ENCODE peak calls at places on chromosomes 6 and 20, in five cellular contexts. E is mesenchymal stem cell, J is IMR-90, N is neuronal stem cell, F is H1. R is an unnamed sample.

GRCh38 chr20:25059487-25059820 is 1.5 kb upstream of the ACSS1 start:
- DNase-seq in E (no peak), J (no peak), N (no peak), F (no peak), R (no peak)

GRCh38 chr6:144377586-144377985 is 92.5 kb downstream of the UTRN start:
- DNase-seq in E (peak; percentile 85), J (peak; percentile 86), N (no peak), F (no peak), R (no peak)

GRCh38 chr20:19974621-19975435 is 42.3 kb upstream of the NAA20 start:
- DNase-seq in E (peak; percentile 96), J (peak; percentile 97), N (no peak), F (no peak), R (no peak)

GRCh38 chr6:125957845-125958244 is 1.3 kb downstream of the HINT3 start:
- DNase-seq in E (peak; percentile 65), J (peak; percentile 65), N (no peak), F (no peak), R (no peak)

GRCh38 chr20:48740269-48740603 is 87.6 kb downstream of the PREX1 start:
- DNase-seq in E (no peak), J (no peak), N (no peak), F (no peak), R (no peak)

GRCh38 chr6:111576302-111576701 is 29.4 kb downstream of the TRAF3IP2 start:
- DNase-seq in E (no peak), J (peak; percentile 67), N (no peak), F (no peak), R (no peak)

GRCh38 chr20:50366270-50367103 is 143.7 kb upstream of the PTPN1 start:
- DNase-seq in E (peak; percentile 92), J (peak; percentile 75), N (no peak), F (no peak), R (no peak)

GRCh38 chr6:70676821-70677220 is 9.1 kb downstream of the SMAP1 start:
- DNase-seq in E (no peak), J (no peak), N (no peak), F (no peak), R (peak; percentile 57)

GRCh38 chr6:35302604-35303218 is 5.1 kb downstream of the DEF6 start:
- DNase-seq in E (peak; percentile 24), J (peak; percentile 9), N (no peak), F (no peak), R (peak; percentile 81)

GRCh38 chr6:79631800-79632172 is 657 bp downstream of the SH3BGRL2 start:
- DNase-seq in E (no peak), J (no peak), N (no peak), F (no peak), R (peak; percentile 22)
- H3K4me3 ChIP-seq in E (peak overlapping the region; percentile 89), J (peak overlapping the region; percentile 78), N (peak overlapping the region; percentile 72), F (peak overlapping the region; percentile 97), R (peak overlapping the region; percentile 79)

GRCh38 chr6:31179896-31180295 is 9.4 kb upstream of the POU5F1 start:
- DNase-seq in E (no peak), J (no peak), N (no peak), F (no peak), R (no peak)
- H3K9ac ChIP-seq in E (peak overlapping the region; percentile 77), J (no peak overlapping the region), N (no peak overlapping the region), F (no peak overlapping the region), R (no peak overlapping the region)

GRCh38 chr20:53608071-53608455 is 14.4 kb upstream of the ZNF217 start:
- DNase-seq in E (no peak), J (no peak), N (no peak), F (no peak), R (no peak)

GRCh38 chr20:53609501-53610445 is 16.1 kb upstream of the ZNF217 start:
- DNase-seq in E (peak; percentile 78), J (peak; percentile 63), N (no peak), F (no peak), R (peak; percentile 79)

GRCh38 chr20:53602661-53603060 is 9.0 kb upstream of the ZNF217 start:
- DNase-seq in E (no peak), J (no peak), N (no peak), F (no peak), R (no peak)

GRCh38 chr20:53608456-53609413 is 15.1 kb upstream of the ZNF217 start:
- DNase-seq in E (peak; percentile 73), J (no peak), N (no peak), F (no peak), R (peak; percentile 28)

DNA sequence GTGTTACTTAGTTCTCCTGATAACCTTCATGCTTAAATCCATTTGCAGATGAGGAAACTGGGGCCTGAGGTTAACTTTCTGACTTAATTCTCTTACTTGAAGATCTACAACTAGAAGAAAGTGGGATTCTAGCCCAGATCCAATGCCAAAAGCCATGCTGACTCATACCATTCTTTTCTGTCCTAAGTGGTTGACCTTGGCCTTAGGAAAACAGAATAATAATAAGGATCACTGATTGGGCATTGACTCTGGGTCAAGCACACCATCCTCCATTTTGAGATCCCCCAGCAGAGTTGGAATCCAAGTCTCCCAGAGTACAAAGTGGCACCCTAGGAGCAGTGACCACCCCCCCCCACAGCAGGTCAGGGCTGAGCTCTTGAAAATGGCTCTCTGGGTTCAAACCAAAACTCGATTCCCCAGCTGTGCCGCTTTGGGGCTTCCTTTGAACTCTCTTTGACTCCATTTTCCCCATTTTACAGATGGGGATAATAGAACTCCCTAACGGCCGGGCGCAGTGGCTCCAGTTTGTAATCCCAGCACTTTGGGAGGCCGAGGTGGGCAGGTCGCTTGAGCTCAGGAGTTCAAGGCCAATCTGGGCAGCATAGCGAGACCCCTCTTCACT is 12.8 kb upstream of the ZNF217 start:
- DNase-seq in E (peak; percentile 41), J (peak; percentile 82), N (no peak), F (no peak), R (no peak)
- H2AK5ac ChIP-seq in E (no peak overlapping the region), J (no peak overlapping the region), N (no peak overlapping the region), F (no peak overlapping the region), R (no peak overlapping the region)

DNA sequence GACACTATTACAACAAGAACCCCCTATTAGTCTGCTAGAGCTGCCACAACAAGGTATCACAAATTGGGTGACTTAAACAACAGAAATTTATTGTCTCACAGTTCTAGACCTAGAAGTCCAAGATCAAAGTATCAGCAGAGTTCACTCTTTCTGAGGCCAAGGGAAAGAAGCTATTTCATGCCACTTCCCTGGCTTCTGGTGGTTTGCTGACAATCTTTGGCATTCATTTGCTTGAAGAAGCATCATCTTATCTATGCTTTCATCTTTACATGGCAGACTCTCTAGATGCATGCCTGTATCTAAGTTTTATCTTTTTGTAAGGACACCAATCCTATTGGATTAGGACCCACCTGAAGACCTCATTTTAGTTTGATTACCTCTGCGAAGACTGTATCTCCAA is 296.8 kb upstream of the MARCKS start:
- DNase-seq in E (no peak), J (no peak), N (no peak), F (no peak), R (no peak)
- H3K4me3 ChIP-seq in E (no peak overlapping the region), J (no peak overlapping the region), N (no peak overlapping the region), F (no peak overlapping the region), R (no peak overlapping the region)

GRCh38 chr6:43667245-43668150 is 20.1 kb downstream of the MRPS18A start:
- DNase-seq in E (peak; percentile 68), J (peak; percentile 60), N (peak; percentile 74), F (peak; percentile 68), R (peak; percentile 80)
- H3K9ac ChIP-seq in E (peak overlapping the region; percentile 65), J (no peak overlapping the region), N (peak overlapping the region; percentile 68), F (peak overlapping the region; percentile 16), R (peak overlapping the region; percentile 28)

GRCh38 chr20:22776369-22776768 is 192.0 kb upstream of the FOXA2 start:
- DNase-seq in E (peak; percentile 26), J (no peak), N (no peak), F (no peak), R (no peak)
- H2AK5ac ChIP-seq in E (peak overlapping the region; percentile 59), J (peak overlapping the region; percentile 15), N (no peak overlapping the region), F (no peak overlapping the region), R (no peak overlapping the region)

GRCh38 chr6:147869223-147869600 is 360.7 kb downstream of the SAMD5 start:
- DNase-seq in E (peak; percentile 16), J (no peak), N (no peak), F (no peak), R (no peak)
- H3K4me3 ChIP-seq in E (no peak overlapping the region), J (no peak overlapping the region), N (no peak overlapping the region), F (no peak overlapping the region), R (no peak overlapping the region)

DNA sequence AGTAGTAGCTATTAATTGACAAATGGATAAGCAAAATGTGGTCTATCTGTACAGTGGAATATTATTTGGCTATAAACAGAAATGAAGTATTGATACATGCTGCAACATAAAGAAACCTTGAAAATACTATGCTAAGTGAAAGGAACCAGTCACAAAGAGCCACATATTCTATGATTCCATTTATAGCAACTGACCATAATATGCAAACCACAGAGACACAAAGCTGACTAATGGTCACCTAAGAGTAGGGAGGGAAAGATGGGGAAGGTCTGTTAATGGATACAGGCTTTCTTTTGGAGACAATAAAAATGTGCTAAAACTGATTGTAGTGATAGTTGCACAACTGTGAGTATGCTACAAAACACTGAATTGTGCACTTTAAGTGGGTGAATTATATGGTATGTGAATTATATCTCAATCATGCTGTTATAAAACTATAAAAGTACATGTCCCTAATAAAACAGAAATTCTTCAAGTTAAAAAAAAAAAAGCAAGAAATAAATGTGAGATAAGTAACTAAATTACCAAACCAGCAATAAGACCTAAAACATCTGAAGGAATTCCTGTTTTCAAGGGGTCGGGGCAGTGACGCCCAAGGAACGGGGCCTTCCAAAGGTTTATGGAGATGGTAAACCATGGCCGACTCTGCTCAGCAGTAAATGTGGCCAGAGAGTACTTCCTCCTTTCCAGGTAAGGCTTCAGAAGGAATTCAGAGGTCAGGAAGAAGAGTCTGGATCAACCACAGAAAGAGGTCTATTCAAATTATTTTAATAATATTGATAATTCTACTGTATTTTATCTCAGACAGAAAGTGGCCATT is 75.4 kb downstream of the ARHGAP18 start:
- DNase-seq in E (peak; percentile 41), J (peak; percentile 30), N (no peak), F (no peak), R (no peak)
- H3K9ac ChIP-seq in E (no peak overlapping the region), J (no peak overlapping the region), N (no peak overlapping the region), F (no peak overlapping the region), R (no peak overlapping the region)

GRCh38 chr6:83429857-83430605 is 820 bp downstream of the ME1 start:
- DNase-seq in E (peak; percentile 76), J (peak; percentile 40), N (peak; percentile 35), F (no peak), R (peak; percentile 50)

GRCh38 chr6:83431545-83432165 is 804 bp upstream of the ME1 start:
- DNase-seq in E (no peak), J (no peak), N (no peak), F (no peak), R (peak; percentile 49)

GRCh38 chr6:83432626-83433025 is 1.8 kb upstream of the ME1 start:
- DNase-seq in E (no peak), J (peak; percentile 11), N (no peak), F (no peak), R (no peak)

GRCh38 chr6:83429269-83429668 is 1.6 kb downstream of the ME1 start:
- DNase-seq in E (no peak), J (no peak), N (no peak), F (no peak), R (no peak)

GRCh38 chr6:83430606-83431544 is at the start of gene ME1:
- DNase-seq in E (peak; percentile 93), J (peak; percentile 86), N (peak; percentile 52), F (peak; percentile 36), R (peak; percentile 90)
- H2AK5ac ChIP-seq in E (no peak within 1 kb of the TSS), J (peak within 1 kb of the TSS; percentile 71), N (no peak within 1 kb of the TSS), F (no peak within 1 kb of the TSS), R (peak within 1 kb of the TSS; percentile 84)

GRCh38 chr6:53067799-53068442 is 2.7 kb downstream of the FBXO9 start:
- DNase-seq in E (peak; percentile 10), J (no peak), N (no peak), F (no peak), R (no peak)
- H3K4me3 ChIP-seq in E (no peak overlapping the region), J (no peak overlapping the region), N (no peak overlapping the region), F (no peak overlapping the region), R (no peak overlapping the region)